ENCODE peak calls at places on chromosomes 6 and 20, in six cellular contexts. L is activated naive CD4-positive, alpha-beta T cell; D is H9; N is GM10248; Z is NCI-H1436 treated with DMSO at 0.1 percent for 48 hours; K is stimulated activated CD4-positive, alpha-beta T cell treated with anti-CD3 and anti-CD28 coated beads, TNF-alpha, amount 100 ng/mL, for 4 hours. V is an unnamed sample.

GRCh38 chr20:33127422-33128097 is 40.4 kb upstream of the BPIFA2 start:
- DNase-seq in L (no peak), D (no peak), K (no peak), N (no peak), Z (no peak), V (no peak)

GRCh38 chr6:131124341-131125071 is 10.8 kb upstream of the AKAP7 start:
- DNase-seq in L (no peak), N (no peak), K (no peak), D (no peak), Z (no peak), V (no peak)

GRCh38 chr20:61821698-61822097 is 244.0 kb downstream of the TAF4 start:
- DNase-seq in D (no peak), N (no peak), L (no peak), Z (no peak), K (no peak), V (no peak)

GRCh38 chr6:141388666-141389065 is 744.1 kb upstream of the GJE1 start:
- DNase-seq in K (no peak), N (no peak), D (peak; percentile 67), L (no peak), Z (no peak), V (no peak)

GRCh38 chr6:28737750-28738395 is 185.9 kb downstream of the TRIM27 start:
- DNase-seq in Z (no peak), L (no peak), N (no peak), D (peak; percentile 60), K (no peak), V (no peak)

GRCh38 chr6:147382945-147383554 is 125.4 kb upstream of the SAMD5 start:
- DNase-seq in N (no peak), D (no peak), K (no peak), L (no peak), Z (no peak), V (no peak)

GRCh38 chr6:41159415-41160082 is 3.4 kb downstream of the TREM2 start:
- DNase-seq in N (no peak), K (no peak), L (no peak), D (no peak), Z (peak; percentile 78), V (no peak)

GRCh38 chr20:53609501-53610445 is 16.1 kb upstream of the ZNF217 start:
- DNase-seq in L (peak; percentile 13), N (no peak), K (no peak), Z (peak; percentile 66), D (no peak), V (no peak)

GRCh38 chr6:26323525-26324294 is 41.3 kb upstream of the BTN3A2 start:
- DNase-seq in K (no peak), Z (no peak), L (no peak), D (no peak), N (no peak), V (no peak)

GRCh38 chr6:156016186-156016976 is 560.7 kb upstream of the NOX3 start:
- DNase-seq in D (no peak), L (no peak), Z (no peak), K (no peak), N (no peak), V (no peak)

GRCh38 chr6:119350202-119351004 is 842 bp upstream of the MAN1A1 start:
- DNase-seq in N (peak; percentile 38), Z (no peak), K (peak; percentile 43), L (peak; percentile 34), D (no peak), V (peak; percentile 51)

GRCh38 chr6:151757506-151757955 is 50.0 kb upstream of the ESR1 start:
- DNase-seq in K (no peak), N (peak; percentile 50), Z (no peak), L (no peak), D (no peak), V (peak; percentile 39)

GRCh38 chr6:50602191-50602810 is 111.0 kb upstream of the TFAP2D start:
- DNase-seq in N (peak; percentile 9), D (no peak), K (no peak), L (no peak), Z (no peak), V (peak; percentile 7)

GRCh38 chr6:32953775-32954174 is 878 bp upstream of the HLA-DMA start:
- DNase-seq in L (no peak), N (no peak), Z (no peak), K (no peak), D (no peak), V (no peak)

GRCh38 chr6:169647637-169648036 is 54.2 kb downstream of the WDR27 start:
- DNase-seq in Z (no peak), N (no peak), D (no peak), L (no peak), K (no peak), V (no peak)

GRCh38 chr6:5989141-5989723 is 17.5 kb downstream of the NRN1 start:
- DNase-seq in N (no peak), K (no peak), D (no peak), L (no peak), Z (no peak), V (no peak)

GRCh38 chr20:47124235-47124717 is 229.6 kb downstream of the EYA2 start:
- DNase-seq in K (no peak), N (no peak), L (no peak), Z (no peak), D (no peak), V (no peak)

GRCh38 chr20:29497261-29497671 is 1760.2 kb upstream of the DEFB115 start:
- DNase-seq in Z (no peak), N (peak; percentile 26), L (no peak), D (no peak), K (no peak), V (peak; percentile 12)

GRCh38 chr6:2363211-2363610 is 117.8 kb upstream of the GMDS start:
- DNase-seq in D (no peak), N (no peak), L (no peak), K (no peak), Z (no peak), V (no peak)

GRCh38 chr6:169339731-169340314 is 86.2 kb upstream of the THBS2 start:
- DNase-seq in L (no peak), Z (no peak), N (no peak), D (no peak), K (no peak), V (no peak)

GRCh38 chr6:34237316-34237721 is 646 bp downstream of the HMGA1 start:
- DNase-seq in N (no peak), K (no peak), Z (no peak), L (no peak), D (no peak), V (peak; percentile 58)

GRCh38 chr6:111750753-111751684 is 122.2 kb downstream of the FYN start:
- DNase-seq in D (peak; percentile 72), N (peak; percentile 46), K (no peak), L (no peak), Z (no peak), V (no peak)

GRCh38 chr6:141467041-141467440 is 665.7 kb upstream of the GJE1 start:
- DNase-seq in Z (no peak), K (no peak), D (no peak), L (no peak), N (no peak), V (no peak)

GRCh38 chr6:74631558-74631957 is 574.3 kb downstream of the COL12A1 start:
- DNase-seq in Z (no peak), K (no peak), D (no peak), N (no peak), L (no peak), V (no peak)